ENCODE peak calls at places on chromosome 22, in six cellular contexts. I is HepG2, C is SK-N-SH, U is endothelial cell of umbilical vein, O is H1, Z is HCT116. N is an unnamed sample.

GRCh38 chr22:33918676-33919590 is 1.3 kb downstream of the LARGE1 start:
- DNase-seq in O (no peak), U (no peak), C (no peak), I (peak), Z (no peak), N (no peak)

GRCh38 chr22:48627203-48627602 is 1200.5 kb downstream of the BRD1 start:
- DNase-seq in C (peak), O (no peak), U (no peak), Z (no peak), I (no peak), N (no peak)

GRCh38 chr22:50452649-50453048 is 22.2 kb downstream of the SBF1 start:
- DNase-seq in C (no peak), Z (no peak), O (no peak), U (no peak), I (no peak), N (no peak)

GRCh38 chr22:44133161-44133560 is 47.6 kb upstream of the PARVG start:
- DNase-seq in O (no peak), Z (no peak), I (no peak), C (no peak), U (no peak), N (no peak)

GRCh38 chr22:45917146-45917545 is 59.8 kb downstream of the WNT7B start:
- DNase-seq in Z (no peak), I (no peak), U (no peak), O (no peak), C (no peak), N (no peak)

GRCh38 chr22:24112188-24112587 is 69.1 kb upstream of the SUSD2 start:
- DNase-seq in O (no peak), Z (no peak), I (no peak), C (no peak), U (no peak), N (no peak)

GRCh38 chr22:45771711-45772110 is 100.1 kb downstream of the ATXN10 start:
- DNase-seq in Z (no peak), I (no peak), O (no peak), C (no peak), U (no peak), N (no peak)

GRCh38 chr22:46946383-46946965 is 184.0 kb downstream of the TBC1D22A start:
- DNase-seq in Z (no peak), I (no peak), U (no peak), O (peak), C (no peak), N (no peak)

GRCh38 chr22:26573026-26573662 is 16.8 kb downstream of the TPST2 start:
- DNase-seq in I (no peak), O (no peak), Z (no peak), U (peak), C (no peak), N (no peak)

GRCh38 chr22:46057762-46058420 is 80.9 kb upstream of the WNT7B start:
- DNase-seq in O (no peak), I (no peak), C (peak), Z (no peak), U (no peak), N (no peak)

GRCh38 chr22:26359156-26359555 is 69.9 kb upstream of the ASPHD2 start:
- DNase-seq in C (no peak), O (no peak), Z (no peak), U (no peak), I (no peak), N (no peak)

GRCh38 chr22:49102367-49102766 is 725.3 kb downstream of the BRD1 start:
- DNase-seq in C (no peak), O (no peak), Z (no peak), U (no peak), I (no peak), N (no peak)

GRCh38 chr22:18063311-18063710 is 14.5 kb upstream of the PEX26 start:
- DNase-seq in U (no peak), C (no peak), Z (no peak), O (no peak), I (no peak), N (peak)

GRCh38 chr22:49237279-49237678 is 590.4 kb downstream of the BRD1 start:
- DNase-seq in O (peak), Z (no peak), I (no peak), U (no peak), C (no peak), N (no peak)

GRCh38 chr22:44889233-44889878 is 120.4 kb downstream of the PHF21B start:
- DNase-seq in O (no peak), C (peak), Z (no peak), I (no peak), U (no peak), N (no peak)

GRCh38 chr22:31243339-31244043 is 31.4 kb downstream of the LIMK2 start:
- DNase-seq in C (no peak), Z (peak), I (no peak), O (no peak), U (peak), N (no peak)

GRCh38 chr22:32475428-32476010 is 908 bp downstream of the FBXO7 start:
- DNase-seq in U (peak), Z (peak), C (peak), O (peak), I (no peak), N (no peak)

GRCh38 chr22:27150530-27150909 is 493.1 kb downstream of the MIAT start:
- DNase-seq in U (no peak), C (no peak), Z (no peak), O (no peak), I (no peak), N (no peak)

GRCh38 chr22:48993655-48994054 is 834.0 kb downstream of the BRD1 start:
- DNase-seq in C (no peak), Z (no peak), U (no peak), I (peak), O (no peak), N (no peak)

GRCh38 chr22:25478573-25478972 is 85.9 kb upstream of the GRK3 start:
- DNase-seq in U (no peak), I (no peak), O (no peak), Z (no peak), C (no peak), N (no peak)

GRCh38 chr22:48618326-48618725 is 1209.3 kb downstream of the BRD1 start:
- DNase-seq in I (no peak), O (no peak), U (no peak), C (no peak), Z (no peak), N (no peak)

GRCh38 chr22:23278883-23279675 is 98.8 kb downstream of the BCR start:
- DNase-seq in Z (no peak), C (no peak), U (peak), O (no peak), I (no peak), N (no peak)

GRCh38 chr22:23282089-23282501 is 101.8 kb downstream of the BCR start:
- DNase-seq in O (no peak), Z (peak), I (no peak), U (peak), C (no peak), N (no peak)

GRCh38 chr22:17777005-17777716 is 2.9 kb upstream of the BID start:
- DNase-seq in U (peak), I (peak), O (no peak), Z (no peak), C (no peak), N (no peak)

GRCh38 chr22:44839061-44839460 is 86.7 kb downstream of the ARHGAP8 start:
- DNase-seq in U (no peak), C (no peak), Z (no peak), I (no peak), O (no peak), N (no peak)

GRCh38 chr22:31247726-31248125 is 35.6 kb downstream of the LIMK2 start:
- DNase-seq in Z (no peak), O (no peak), U (no peak), I (no peak), C (peak), N (no peak)

GRCh38 chr22:24706050-24706449 is 68.5 kb downstream of the PIWIL3 start:
- DNase-seq in O (peak), C (peak), I (peak), U (peak), Z (no peak), N (no peak)

GRCh38 chr22:25482868-25483639 is 81.4 kb upstream of the GRK3 start:
- DNase-seq in Z (no peak), C (no peak), U (no peak), O (no peak), I (no peak), N (no peak)

GRCh38 chr22:26847816-26848215 is 190.4 kb downstream of the MIAT start:
- DNase-seq in I (no peak), U (no peak), C (no peak), Z (no peak), O (no peak), N (no peak)

GRCh38 chr22:17090550-17090949 is 5.8 kb downstream of the IL17RA start:
- DNase-seq in C (no peak), U (no peak), I (no peak), O (no peak), Z (no peak), N (no peak)

GRCh38 chr22:26673485-26673884 is 16.1 kb downstream of the MIAT start:
- DNase-seq in C (no peak), I (no peak), Z (no peak), U (no peak), O (no peak), N (no peak)

GRCh38 chr22:45785458-45785857 is 113.8 kb downstream of the ATXN10 start:
- DNase-seq in Z (no peak), O (no peak), C (no peak), U (no peak), I (peak), N (no peak)

GRCh38 chr22:45931042-45931441 is 45.9 kb downstream of the WNT7B start:
- DNase-seq in U (no peak), Z (no peak), I (no peak), C (no peak), O (no peak), N (no peak)

GRCh38 chr22:26956346-26956745 is 299.0 kb downstream of the MIAT start:
- DNase-seq in I (no peak), Z (no peak), U (no peak), C (peak), O (no peak), N (no peak)

GRCh38 chr22:26286091-26286780 is 117.0 kb downstream of the SEZ6L start:
- DNase-seq in I (no peak), O (no peak), Z (no peak), C (no peak), U (no peak), N (no peak)

GRCh38 chr22:41382098-41382578 is 396 bp downstream of the TEF start:
- DNase-seq in C (peak), U (no peak), O (no peak), Z (no peak), I (no peak), N (no peak)

GRCh38 chr22:41383085-41383484 is 1.3 kb downstream of the TEF start:
- DNase-seq in O (no peak), U (no peak), Z (no peak), I (no peak), C (no peak), N (no peak)

GRCh38 chr22:41380993-41381328 is 781 bp upstream of the TEF start:
- DNase-seq in O (no peak), I (peak), U (peak), C (no peak), Z (peak), N (no peak)

GRCh38 chr22:41381329-41382097 is at the start of gene TEF:
- DNase-seq in I (peak), Z (peak), U (peak), C (peak), O (peak), N (peak)

GRCh38 chr22:41382610-41383009 is 868 bp downstream of the TEF start:
- DNase-seq in C (no peak), O (no peak), Z (no peak), I (no peak), U (no peak), N (no peak)
- H3K9ac ChIP-seq in C (peak), O (peak), Z (peak), I (peak), U (no peak), N (peak)

GRCh38 chr22:41836551-41836950 is 3.6 kb downstream of the SREBF2 start:
- DNase-seq in U (no peak), I (no peak), Z (no peak), C (no peak), O (no peak), N (no peak)
- TF ChIP-seq POLR2AphosphoS5 in U (no peak), I (no peak), Z (no peak), C (no peak), O (no peak), N (no peak)

GRCh38 chr22:19850482-19851109 is 4.1 kb downstream of the GNB1L start:
- DNase-seq in O (no peak), C (no peak), U (no peak), Z (no peak), I (no peak), N (no peak)
- H3K9ac ChIP-seq in O (no peak), C (no peak), U (no peak), Z (peak), I (no peak), N (no peak)

DNA sequence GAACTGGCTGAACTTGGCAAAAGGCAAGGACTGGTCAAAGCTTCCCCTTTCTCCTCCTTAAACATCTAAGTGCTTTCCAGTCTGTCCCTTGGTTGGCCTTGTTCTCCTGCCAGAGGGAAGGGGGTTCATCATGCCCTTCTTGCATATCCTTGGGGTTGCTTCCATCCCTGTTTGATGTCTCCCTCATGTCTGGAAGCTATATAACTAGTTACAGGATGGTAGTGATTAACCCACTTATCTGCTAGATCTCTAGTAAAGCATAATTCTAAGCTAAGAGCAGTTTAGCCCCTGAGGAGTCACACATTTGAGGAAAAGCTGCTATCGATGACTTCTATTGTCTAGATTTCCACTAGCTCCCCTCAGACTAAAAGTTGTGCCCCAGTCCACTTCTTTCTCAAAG is 22.9 kb downstream of the APOL5 start:
- DNase-seq in O (no peak), C (no peak), Z (no peak), I (no peak), U (no peak), N (no peak)
- TF ChIP-seq POLR2AphosphoS5 in O (no peak), C (no peak), Z (no peak), I (no peak), U (no peak), N (no peak)

DNA sequence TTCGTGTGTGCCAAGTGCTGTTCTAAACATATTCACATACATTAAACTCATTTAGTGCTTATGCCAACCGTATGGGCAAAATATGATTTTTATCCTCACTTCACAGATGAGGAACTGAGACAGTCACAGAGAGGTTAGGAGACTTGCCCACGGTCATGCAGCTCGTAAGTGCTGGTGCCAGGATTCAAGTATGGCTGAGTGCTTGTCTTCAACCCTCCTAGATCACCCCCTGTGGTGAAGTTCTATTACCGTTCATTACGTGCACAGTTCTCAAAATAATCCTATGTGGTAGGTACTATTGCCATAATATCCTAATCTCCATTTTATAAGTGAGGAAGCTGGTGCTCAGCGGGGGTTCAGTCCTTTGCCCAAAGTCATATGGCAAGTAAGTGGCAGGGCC is 1.5 kb downstream of the MIEF1 start:
- DNase-seq in O (no peak), I (no peak), U (no peak), Z (no peak), C (no peak), N (no peak)
- H3K9ac ChIP-seq in O (no peak), I (peak), U (no peak), Z (peak), C (peak), N (peak)

DNA sequence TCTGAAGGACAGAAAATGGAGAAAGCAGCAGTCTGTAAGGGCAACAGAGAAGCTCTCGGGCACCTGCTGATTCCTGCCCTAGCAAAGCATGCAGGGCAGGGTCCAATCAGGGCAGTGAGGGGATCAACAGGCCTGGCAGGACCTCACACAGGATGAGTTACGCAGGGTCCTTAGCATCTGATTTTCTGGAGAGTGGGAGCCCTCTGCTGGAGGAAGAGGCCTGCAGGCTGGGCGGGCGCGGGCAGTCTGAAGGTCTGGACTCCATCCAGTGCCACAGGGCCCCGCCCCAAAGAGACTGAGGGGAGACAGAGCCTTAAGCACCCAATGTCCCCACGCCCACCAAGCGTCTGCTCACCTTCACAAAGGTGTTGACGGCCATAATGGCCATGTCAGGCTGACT is 28.9 kb downstream of the AP1B1 start:
- DNase-seq in I (peak), U (peak), O (peak), C (peak), Z (peak), N (no peak)
- TF ChIP-seq POLR2AphosphoS5 in I (no peak), U (no peak), O (no peak), C (no peak), Z (no peak), N (no peak)

GRCh38 chr22:22021160-22021750 is 38.7 kb upstream of the TOP3B start:
- DNase-seq in U (no peak), C (no peak), I (no peak), O (no peak), Z (no peak), N (no peak)

GRCh38 chr22:22023581-22024137 is 41.1 kb upstream of the TOP3B start:
- DNase-seq in C (no peak), U (no peak), O (no peak), I (no peak), Z (no peak), N (no peak)

GRCh38 chr22:22020425-22020852 is 37.9 kb upstream of the TOP3B start:
- DNase-seq in I (no peak), C (no peak), Z (no peak), U (no peak), O (no peak), N (no peak)

GRCh38 chr22:22022977-22023534 is 40.5 kb upstream of the TOP3B start:
- DNase-seq in U (no peak), C (no peak), O (no peak), I (no peak), Z (no peak), N (no peak)

DNA sequence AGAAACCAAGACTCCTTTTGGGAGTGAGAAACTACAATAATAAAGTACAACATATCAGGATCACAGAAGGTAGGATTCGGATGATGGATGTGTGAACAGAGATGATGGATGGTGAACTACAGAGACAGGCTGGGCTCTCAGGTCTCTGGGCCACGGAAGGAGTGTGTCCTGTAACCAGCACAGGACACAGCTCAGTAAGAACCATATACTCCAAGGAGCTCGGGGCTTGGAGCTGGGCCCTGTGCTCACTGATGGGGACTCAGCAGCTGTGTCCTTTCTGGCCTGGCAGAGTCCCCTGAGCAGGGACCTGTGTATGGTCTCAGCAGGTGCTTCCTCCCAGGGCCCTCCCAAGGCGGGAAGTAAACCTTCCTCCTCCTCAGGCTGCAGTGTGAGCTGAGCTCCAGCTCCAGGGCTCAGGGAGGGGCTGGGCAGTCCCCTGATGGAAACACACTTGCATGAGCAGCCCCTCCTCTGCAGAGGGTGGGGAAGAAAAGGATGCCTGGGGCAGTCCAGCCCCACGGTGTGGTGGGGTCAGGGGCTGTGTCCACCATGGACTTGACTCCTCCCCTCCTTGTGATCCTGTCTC is 39.8 kb upstream of the TOP3B start:
- DNase-seq in O (no peak), U (no peak), C (no peak), Z (no peak), I (no peak), N (no peak)
- H3K9ac ChIP-seq in O (no peak), U (no peak), C (no peak), Z (no peak), I (no peak), N (no peak)

DNA sequence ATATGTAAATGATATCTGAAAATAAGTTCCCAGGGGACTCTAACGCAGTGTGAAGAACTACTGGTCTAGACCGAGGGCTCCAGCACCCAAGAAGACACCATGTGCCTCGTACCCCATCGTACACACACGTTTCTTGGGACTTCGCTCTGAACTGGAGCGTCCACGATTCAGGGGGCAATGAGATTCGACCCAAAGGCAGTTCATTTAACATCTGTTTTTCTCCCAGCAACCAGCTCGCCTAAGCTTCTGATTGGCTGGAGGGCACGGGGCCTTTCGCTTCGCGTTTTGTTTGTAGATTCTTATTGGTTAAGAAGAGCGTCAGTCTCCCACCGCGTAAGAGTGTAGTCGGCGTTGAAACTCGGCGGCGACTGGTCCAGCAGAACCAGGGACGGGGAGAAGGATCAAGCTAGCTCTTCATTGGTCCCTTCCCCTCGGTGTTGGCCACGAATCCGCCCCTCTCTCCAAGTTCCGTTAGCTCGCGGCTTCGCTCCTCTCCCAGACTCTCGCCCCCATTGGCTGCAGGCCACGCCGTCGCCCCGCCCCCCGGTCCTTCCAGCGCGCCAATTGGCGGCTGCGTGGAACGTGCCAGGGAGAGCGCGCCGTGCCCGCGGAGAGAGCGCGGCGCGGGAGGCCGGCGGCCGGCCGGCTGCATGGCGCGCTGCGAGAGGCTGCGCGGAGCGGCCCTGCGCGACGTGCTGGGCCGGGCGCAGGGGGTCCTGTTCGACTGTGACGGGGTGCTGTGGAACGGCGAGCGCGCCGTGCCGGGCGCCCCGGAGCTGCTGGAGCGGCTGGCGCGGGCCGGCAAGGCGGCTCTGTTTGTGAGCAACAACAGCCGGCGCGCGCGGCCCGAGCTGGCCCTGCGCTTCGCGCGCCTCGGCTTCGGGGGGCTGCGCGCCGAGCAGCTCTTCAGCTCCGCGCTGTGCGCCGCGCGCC is at the start of gene PDXP:
- DNase-seq in U (peak), C (peak), O (peak), I (peak), Z (peak), N (peak)
- TF ChIP-seq POLR2AphosphoS5 in U (peak), C (peak), O (peak), I (peak), Z (peak), N (peak)

N was measured in SK-N-MC.